ENCODE peak calls at places on chromosomes 11 and 22, in seven cellular contexts. D is stomach, T is IMR-90, Y is body of pancreas, N is suprapubic skin, C is heart left ventricle, V is tibial nerve. E is an unnamed sample. For H3K27me3, the result is how much of the 10 kb centered on the place peaks cover.

GRCh38 chr11:87057749-87058148 is 20.0 kb downstream of the TMEM135 start:
- DNase-seq in C (no peak), V (no peak), T (no peak), N (no peak), Y (no peak), D (no peak), E (no peak)

GRCh38 chr11:102603091-102603490 is 22.0 kb downstream of the MMP20 start:
- DNase-seq in N (no peak), Y (peak), V (peak), C (peak), T (peak), D (no peak), E (no peak)

GRCh38 chr11:116229581-116229980 is 543.2 kb downstream of the BUD13 start:
- DNase-seq in T (no peak), Y (no peak), D (no peak), V (no peak), C (no peak), N (no peak), E (no peak)

GRCh38 chr11:1563697-1564534 is 8.2 kb downstream of the DUSP8 start:
- DNase-seq in T (no peak), V (no peak), C (no peak), N (no peak), D (no peak), Y (no peak), E (no peak)

GRCh38 chr11:110409174-110409573 is 20.6 kb upstream of the FDX1 start:
- DNase-seq in D (no peak), Y (no peak), C (no peak), V (no peak), T (peak), N (no peak), E (no peak)

GRCh38 chr11:69553416-69554357 is 72.2 kb downstream of the LINC01488 start:
- DNase-seq in C (no peak), N (no peak), V (no peak), D (no peak), Y (no peak), T (no peak), E (no peak)

GRCh38 chr11:61962213-61963015 is 5.0 kb downstream of the FTH1 start:
- DNase-seq in C (peak), V (no peak), Y (peak), D (no peak), T (no peak), N (peak), E (peak)

GRCh38 chr22:30890689-30891442 is 77.7 kb downstream of the MORC2 start:
- DNase-seq in Y (peak), T (peak), N (peak), C (no peak), V (no peak), D (peak), E (no peak)

GRCh38 chr22:23386822-23387580 is 193.1 kb downstream of the IGLL1 start:
- DNase-seq in T (no peak), C (no peak), V (no peak), Y (no peak), D (no peak), N (no peak), E (no peak)

GRCh38 chr11:70068950-70069349 is 9.2 kb upstream of the ANO1 start:
- DNase-seq in V (no peak), Y (no peak), T (no peak), C (no peak), N (peak), D (no peak), E (no peak)

GRCh38 chr22:19046719-19047609 is 75.2 kb downstream of the DGCR2 start:
- DNase-seq in N (no peak), C (peak), V (no peak), Y (no peak), T (no peak), D (no peak), E (no peak)

GRCh38 chr11:11982461-11982860 is 26.0 kb downstream of the DKK3 start:
- DNase-seq in D (peak), V (no peak), T (no peak), Y (no peak), C (no peak), N (no peak), E (no peak)

GRCh38 chr11:12117200-12117995 is 7.0 kb downstream of the MICAL2 start:
- DNase-seq in C (no peak), N (no peak), V (no peak), D (no peak), Y (no peak), T (peak), E (peak)

GRCh38 chr11:14275081-14275480 is 83.9 kb downstream of the RRAS2 start:
- DNase-seq in V (no peak), T (peak), Y (no peak), D (no peak), C (no peak), N (no peak), E (no peak)

GRCh38 chr22:50281384-50281760 is 11.2 kb upstream of the MAPK11 start:
- DNase-seq in C (no peak), V (no peak), N (no peak), Y (no peak), D (no peak), T (no peak), E (no peak)

GRCh38 chr11:108897071-108897481 is 232.2 kb downstream of the DDX10 start:
- DNase-seq in D (no peak), C (no peak), N (no peak), V (no peak), T (peak), Y (no peak), E (no peak)

GRCh38 chr11:57936050-57936418 is 87.6 kb upstream of the OR9Q1 start:
- DNase-seq in C (no peak), Y (no peak), D (no peak), V (no peak), N (no peak), T (no peak), E (no peak)

GRCh38 chr11:74462631-74463030 is 4.7 kb downstream of the KCNE3 start:
- DNase-seq in N (no peak), T (no peak), V (no peak), D (no peak), Y (no peak), C (no peak), E (no peak)

GRCh38 chr11:62340269-62340901 is 3.1 kb downstream of the ASRGL1 start:
- DNase-seq in C (peak), Y (peak), T (peak), N (no peak), V (peak), D (peak), E (peak)

GRCh38 chr11:111019931-111020381 is 225.6 kb upstream of the POU2AF2 start:
- DNase-seq in N (no peak), C (no peak), D (no peak), Y (no peak), T (peak), V (no peak), E (no peak)

GRCh38 chr11:20308601-20309000 is 54.9 kb upstream of the HTATIP2 start:
- DNase-seq in D (no peak), C (no peak), V (no peak), Y (no peak), N (no peak), T (no peak), E (no peak)

GRCh38 chr11:125358254-125358840 is 137.7 kb downstream of the FEZ1 start:
- DNase-seq in C (no peak), V (no peak), T (peak), N (no peak), D (no peak), Y (no peak), E (no peak)

GRCh38 chr22:20530368-20531153 is 23.2 kb downstream of the MED15 start:
- DNase-seq in T (peak), C (peak), N (no peak), Y (no peak), D (no peak), V (no peak), E (peak)

GRCh38 chr11:94968334-94968958 is 4.9 kb downstream of the CWC15 start:
- DNase-seq in V (no peak), T (peak), C (no peak), N (no peak), D (no peak), Y (no peak), E (no peak)

GRCh38 chr11:123325535-123325934 is 104.5 kb upstream of the GRAMD1B start:
- DNase-seq in Y (no peak), N (no peak), T (no peak), D (no peak), V (no peak), C (no peak), E (no peak)

GRCh38 chr22:28548411-28548810 is 131.2 kb downstream of the TTC28 start:
- DNase-seq in T (no peak), Y (no peak), N (no peak), V (no peak), C (no peak), D (no peak), E (no peak)

GRCh38 chr11:11347583-11347982 is 5.5 kb downstream of the CSNK2A3 start:
- DNase-seq in D (no peak), C (peak), T (no peak), N (no peak), V (no peak), Y (no peak), E (no peak)

GRCh38 chr11:73652046-73652730 is 5.8 kb downstream of the PLEKHB1 start:
- DNase-seq in T (no peak), Y (peak), C (no peak), N (no peak), V (peak), D (no peak), E (no peak)

GRCh38 chr22:29801153-29801552 is 34.0 kb downstream of the UQCR10 start:
- DNase-seq in C (peak), D (peak), Y (no peak), T (no peak), N (no peak), V (no peak), E (no peak)

GRCh38 chr11:97751405-97751804 is 1269.3 kb upstream of the CNTN5 start:
- DNase-seq in C (peak), V (no peak), Y (peak), T (no peak), N (no peak), D (no peak), E (no peak)

GRCh38 chr22:39693943-39694500 is 123.5 kb downstream of the CACNA1I start:
- DNase-seq in C (no peak), D (no peak), T (no peak), V (no peak), Y (no peak), N (no peak), E (no peak)

GRCh38 chr22:31218565-31219262 is 6.6 kb downstream of the LIMK2 start:
- DNase-seq in T (no peak), N (no peak), Y (no peak), C (no peak), V (no peak), D (no peak), E (no peak)

GRCh38 chr11:3669742-3670183 is 1.4 kb downstream of the CHRNA10 start:
- DNase-seq in C (peak), Y (no peak), V (no peak), N (no peak), T (no peak), D (no peak), E (no peak)

GRCh38 chr22:49264696-49265095 is 563.0 kb downstream of the BRD1 start:
- DNase-seq in D (peak), Y (no peak), C (no peak), N (peak), T (no peak), V (no peak), E (no peak)

GRCh38 chr22:49261616-49262015 is 566.1 kb downstream of the BRD1 start:
- DNase-seq in C (no peak), N (peak), V (no peak), D (peak), T (no peak), Y (no peak), E (no peak)

GRCh38 chr22:49260681-49261580 is 566.7 kb downstream of the BRD1 start:
- DNase-seq in T (no peak), C (no peak), D (peak), N (peak), Y (no peak), V (no peak), E (no peak)

GRCh38 chr22:49262167-49262566 is 565.5 kb downstream of the BRD1 start:
- DNase-seq in C (no peak), D (peak), V (no peak), T (no peak), N (peak), Y (no peak), E (no peak)

DNA sequence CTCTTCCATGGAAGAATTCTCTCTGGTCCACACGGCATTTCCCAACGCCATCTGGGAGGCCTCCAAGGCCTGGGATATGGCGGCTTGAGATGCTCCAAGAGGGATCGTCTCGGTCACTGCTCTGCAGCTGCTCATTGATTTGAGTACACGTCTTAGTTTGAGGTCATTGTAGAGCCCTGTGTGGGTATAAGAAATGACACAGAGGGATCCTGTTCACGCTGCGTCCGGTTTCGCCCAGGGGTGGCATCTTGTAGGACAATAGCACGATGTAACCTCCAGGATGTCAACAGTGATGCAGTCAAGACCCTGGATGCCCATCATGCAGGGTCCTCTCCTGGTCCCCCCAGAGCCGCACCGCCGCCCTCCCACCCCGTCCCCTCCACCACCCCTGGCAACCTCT is 564.6 kb downstream of the BRD1 start:
- DNase-seq in D (peak), N (peak), Y (no peak), C (no peak), T (no peak), V (no peak), E (no peak)
- H3K27me3 ChIP-seq in D (under half), N (under half), Y (under half), C (under half), T (under half), V (under half), E (under half)

DNA sequence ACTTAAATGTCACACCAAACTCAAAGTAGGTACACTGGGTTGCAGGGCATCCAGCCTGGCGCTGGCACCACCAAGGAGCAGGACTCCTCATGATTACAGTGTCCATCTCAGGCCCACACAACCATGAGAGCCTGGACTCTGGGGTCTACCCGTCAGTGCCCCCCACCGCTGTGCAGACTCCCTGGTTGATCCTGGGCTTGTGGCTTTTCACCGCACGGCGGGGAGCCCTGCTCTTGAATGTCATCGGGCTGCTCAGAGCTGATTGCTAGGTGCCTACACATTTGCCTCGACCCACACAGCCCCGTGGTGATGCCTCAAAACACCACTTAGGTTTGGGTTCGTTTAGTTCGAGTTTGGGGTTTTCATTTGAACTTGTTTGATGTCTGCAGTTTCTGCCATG is 63.0 kb downstream of the WNT11 start:
- DNase-seq in C (no peak), N (no peak), T (no peak), V (no peak), Y (no peak), D (no peak), E (no peak)
- TF ChIP-seq POLR2A in C (no peak), N (no peak), T (no peak), V (no peak), Y (no peak), D (no peak), E (no peak)

GRCh38 chr22:41975299-41976069 is 6.2 kb downstream of the SEPTIN3 start:
- DNase-seq in D (no peak), V (no peak), Y (no peak), T (no peak), C (no peak), N (no peak), E (no peak)
- H3K27me3 ChIP-seq in D (half or more), V (under half), Y (under half), T (half or more), C (under half), N (half or more), E (under half)

DNA sequence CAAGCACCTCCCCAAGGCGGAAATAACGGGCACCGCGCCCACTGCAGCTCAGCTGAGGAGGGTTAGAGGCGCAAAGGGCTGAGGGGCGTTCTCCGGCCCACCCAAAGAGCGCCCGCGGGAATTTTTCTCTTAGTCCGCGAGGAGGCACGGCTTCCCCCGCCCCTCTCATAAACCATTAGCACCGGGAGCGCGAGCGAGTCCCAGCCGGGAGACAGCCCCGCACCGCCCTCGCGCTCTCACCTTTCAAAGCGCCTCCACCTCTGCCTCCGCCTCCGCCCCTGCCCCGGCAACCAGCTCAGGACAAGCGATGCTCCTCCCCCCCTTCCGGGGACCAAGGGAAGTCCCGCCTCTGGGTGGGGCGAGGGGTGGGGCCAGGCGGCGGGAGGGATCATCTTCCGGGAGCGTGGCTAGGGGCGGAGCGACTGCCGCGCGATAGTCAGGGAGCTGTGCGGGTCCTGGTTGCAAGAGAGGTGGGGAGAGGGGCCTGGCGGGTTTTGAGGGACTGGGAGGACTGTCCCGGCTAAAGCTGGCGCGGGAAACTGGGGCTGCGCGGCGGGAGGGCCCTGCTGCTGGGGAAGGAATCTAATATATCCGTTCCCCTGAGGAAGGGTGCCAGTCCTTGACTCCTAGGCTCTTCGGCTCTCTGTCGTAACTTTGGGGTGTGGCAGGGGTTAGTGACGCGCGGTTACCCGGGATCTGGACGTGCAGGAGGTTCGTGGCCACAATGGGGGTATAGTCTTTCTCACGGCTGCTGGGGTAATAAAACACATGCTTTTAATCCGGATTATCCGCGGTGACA is at the start of the genes CCDC82 and JRKL:
- DNase-seq in C (peak), D (peak), V (peak), N (peak), T (peak), Y (peak), E (peak)
- TF ChIP-seq POLR2A in C (peak), D (peak), V (peak), N (no peak), T (peak), Y (peak), E (peak)

GRCh38 chr22:45400046-45400445 is 13.4 kb downstream of the SMC1B start:
- DNase-seq in N (no peak), D (no peak), V (no peak), Y (no peak), C (no peak), T (no peak), E (no peak)
- H3K27me3 ChIP-seq in N (under half), D (under half), V (under half), Y (under half), C (under half), T (under half), E (under half)

DNA sequence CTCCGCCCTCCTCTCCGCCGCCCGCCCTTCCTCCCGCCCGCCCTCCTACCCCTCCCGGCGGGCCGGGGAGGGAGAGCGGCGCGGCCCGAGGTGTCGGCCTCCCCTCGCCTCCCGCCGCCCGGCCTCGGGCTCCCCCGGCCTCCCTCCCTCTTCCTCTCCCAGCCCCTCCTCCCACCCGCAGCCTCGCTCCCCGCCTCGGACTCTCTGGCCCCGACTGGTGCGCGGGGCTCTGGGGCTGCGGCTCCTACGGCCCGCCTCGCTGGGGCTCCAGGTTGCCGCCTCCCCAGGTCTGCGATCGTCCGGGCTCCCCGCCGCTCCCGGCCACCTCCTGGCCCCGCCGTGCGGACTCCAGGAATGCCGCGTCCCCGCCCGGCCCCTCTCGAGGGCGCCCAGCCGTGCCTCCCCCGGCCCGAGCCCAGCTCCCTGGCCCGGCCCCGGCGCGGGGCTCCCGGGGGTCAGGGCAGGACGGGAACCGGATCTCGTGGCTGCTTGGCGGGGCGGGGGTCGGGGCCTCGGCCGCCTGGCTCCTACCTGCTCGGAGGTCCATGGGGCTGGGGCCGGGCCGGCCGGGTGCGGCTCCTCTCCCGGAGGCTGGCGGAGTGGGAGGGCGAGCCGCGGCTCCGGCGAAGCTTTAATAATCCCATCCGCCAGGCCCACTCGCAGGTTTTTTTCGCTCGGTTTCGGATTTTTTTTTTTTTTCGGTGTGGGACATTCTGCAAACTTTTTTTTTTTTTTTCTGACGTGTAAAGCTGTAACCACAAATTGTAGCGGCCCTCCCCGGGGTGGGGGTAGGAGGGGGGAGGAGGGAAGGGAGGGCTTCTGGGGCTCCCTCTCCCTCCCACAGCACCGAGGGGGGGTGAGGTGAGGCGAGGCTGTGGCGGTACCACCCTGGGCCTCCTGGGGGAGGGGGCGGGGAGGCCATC is at the start of gene CLCF1:
- DNase-seq in N (no peak), C (peak), D (peak), V (no peak), T (peak), Y (peak), E (peak)
- TF ChIP-seq POLR2A in N (no peak), C (peak), D (no peak), V (peak), T (peak), Y (peak), E (peak)

E was measured in adrenal gland.